ENCODE peak calls at places on chromosome 21, in four cellular contexts. One of them, this sample, is unnamed.

GRCh38 chr21:25396135-25396711 is 211.1 kb downstream of the MRPL39 start:
- DNase-seq in H9: no peak
- DNase-seq in IMR-90: no peak
- DNase-seq in H1: no peak
- DNase-seq in this sample: no peak

GRCh38 chr21:16775056-16775455 is 737.8 kb upstream of the CXADR start:
- DNase-seq in IMR-90: no peak
- DNase-seq in H9: peak; percentile 27
- DNase-seq in H1: no peak
- DNase-seq in this sample: peak; percentile 14

GRCh38 chr21:16570856-16571255 is 841.1 kb downstream of the USP25 start:
- DNase-seq in H9: no peak
- DNase-seq in IMR-90: no peak
- DNase-seq in H1: no peak
- DNase-seq in this sample: no peak

GRCh38 chr21:42637602-42638041 is 15.8 kb upstream of the PDE9A start:
- DNase-seq in IMR-90: no peak
- DNase-seq in H1: no peak
- DNase-seq in H9: no peak
- DNase-seq in this sample: no peak

GRCh38 chr21:45747802-45748445 is 104.4 kb downstream of the PCBP3 start:
- DNase-seq in IMR-90: peak; percentile 51
- DNase-seq in H1: no peak
- DNase-seq in H9: no peak
- DNase-seq in this sample: peak; percentile 23

GRCh38 chr21:26447932-26448331 is 125.2 kb downstream of the CYYR1 start:
- DNase-seq in IMR-90: no peak
- DNase-seq in H9: no peak
- DNase-seq in H1: no peak
- DNase-seq in this sample: peak; percentile 70

GRCh38 chr21:42407476-42407875 is 3.8 kb downstream of the UBASH3A start:
- DNase-seq in H1: no peak
- DNase-seq in H9: no peak
- DNase-seq in IMR-90: no peak
- DNase-seq in this sample: no peak

GRCh38 chr21:15730484-15731242 is 881 bp downstream of the USP25 start:
- DNase-seq in H1: no peak
- DNase-seq in IMR-90: no peak
- DNase-seq in H9: no peak
- DNase-seq in this sample: peak; percentile 64

GRCh38 chr21:41066086-41066938 is 101.6 kb upstream of the BACE2 start:
- DNase-seq in IMR-90: no peak
- DNase-seq in H9: no peak
- DNase-seq in H1: no peak
- DNase-seq in this sample: no peak

GRCh38 chr21:46089285-46089684 is 8.6 kb upstream of the COL6A2 start:
- DNase-seq in H1: no peak
- DNase-seq in IMR-90: no peak
- DNase-seq in H9: no peak
- DNase-seq in this sample: no peak

GRCh38 chr21:42164064-42164789 is 54.7 kb upstream of the ABCG1 start:
- DNase-seq in H1: peak; percentile 7
- DNase-seq in H9: no peak
- DNase-seq in IMR-90: no peak
- DNase-seq in this sample: peak; percentile 60

GRCh38 chr21:46635324-46636180 is at the start of gene PRMT2:
- DNase-seq in H9: peak; percentile 97
- DNase-seq in H1: peak; percentile 93
- DNase-seq in IMR-90: peak; percentile 96
- DNase-seq in this sample: peak; percentile 97

GRCh38 chr21:24470852-24471251 is 1136.4 kb downstream of the MRPL39 start:
- DNase-seq in H1: no peak
- DNase-seq in IMR-90: no peak
- DNase-seq in H9: no peak
- DNase-seq in this sample: no peak

GRCh38 chr21:34846601-34847112 is 177.9 kb downstream of the CLIC6 start:
- DNase-seq in H1: no peak
- DNase-seq in H9: no peak
- DNase-seq in IMR-90: peak; percentile 89
- DNase-seq in this sample: peak; percentile 67

GRCh38 chr21:34844033-34844923 is 175.5 kb downstream of the CLIC6 start:
- DNase-seq in H1: no peak
- DNase-seq in IMR-90: peak; percentile 71
- DNase-seq in H9: no peak
- DNase-seq in this sample: no peak

GRCh38 chr21:34846214-34846575 is 177.4 kb downstream of the CLIC6 start:
- DNase-seq in IMR-90: no peak
- DNase-seq in H1: no peak
- DNase-seq in H9: no peak
- DNase-seq in this sample: no peak

GRCh38 chr21:34844924-34845238 is 176.1 kb downstream of the CLIC6 start:
- DNase-seq in H1: no peak
- DNase-seq in IMR-90: no peak
- DNase-seq in H9: no peak
- DNase-seq in this sample: no peak

DNA sequence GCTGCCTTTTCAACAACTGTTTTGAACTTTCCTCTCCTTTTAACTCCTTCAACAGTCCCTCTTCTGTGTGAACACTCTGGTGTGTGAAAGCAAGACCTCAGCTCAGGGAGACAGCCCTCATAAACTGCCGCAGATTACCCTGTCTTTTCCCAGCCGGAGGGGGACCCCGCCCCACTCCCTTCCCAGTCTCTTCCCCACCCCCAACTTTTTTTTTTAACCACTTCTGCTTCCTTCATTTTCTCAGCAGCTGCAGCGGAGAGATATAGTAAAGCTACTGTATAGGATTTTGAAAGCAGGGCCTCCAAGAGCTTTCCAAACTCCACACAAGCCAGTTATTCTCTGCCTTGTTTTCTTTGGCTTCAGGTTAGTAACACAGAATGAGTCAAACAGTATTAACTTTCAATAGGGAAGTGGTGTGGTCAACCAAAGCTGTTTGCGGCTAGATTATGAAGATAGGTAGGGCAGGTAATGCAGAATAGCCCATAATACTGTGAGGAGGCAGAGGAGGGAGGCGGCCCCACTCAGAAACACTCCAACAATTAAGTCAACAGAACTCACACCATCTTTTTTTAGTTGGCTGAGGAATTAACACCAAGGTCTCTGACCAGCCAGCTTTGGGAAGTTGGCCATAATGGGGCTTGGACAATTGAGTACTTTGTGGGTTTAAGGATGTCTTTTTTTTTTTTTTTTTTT is 176.9 kb downstream of the CLIC6 start:
- DNase-seq in H9: no peak
- DNase-seq in H1: no peak
- DNase-seq in IMR-90: peak; percentile 90
- DNase-seq in this sample: no peak
- H3K27me3 ChIP-seq in H9: no peaks in the 10 kb centered on the region
- H3K27me3 ChIP-seq in H1: no peaks in the 10 kb centered on the region
- H3K27me3 ChIP-seq in IMR-90: no peaks in the 10 kb centered on the region
- H3K27me3 ChIP-seq in this sample: no peaks in the 10 kb centered on the region

GRCh38 chr21:43693981-43694380 is 24.9 kb upstream of the PDXK start:
- DNase-seq in IMR-90: no peak
- DNase-seq in H1: no peak
- DNase-seq in H9: no peak
- DNase-seq in this sample: no peak
- H3K56ac ChIP-seq in IMR-90: no peak overlapping the region
- H3K56ac ChIP-seq in H1: no peak overlapping the region
- H3K56ac ChIP-seq in H9: no peak overlapping the region
- H3K56ac ChIP-seq in this sample: no peak overlapping the region

DNA sequence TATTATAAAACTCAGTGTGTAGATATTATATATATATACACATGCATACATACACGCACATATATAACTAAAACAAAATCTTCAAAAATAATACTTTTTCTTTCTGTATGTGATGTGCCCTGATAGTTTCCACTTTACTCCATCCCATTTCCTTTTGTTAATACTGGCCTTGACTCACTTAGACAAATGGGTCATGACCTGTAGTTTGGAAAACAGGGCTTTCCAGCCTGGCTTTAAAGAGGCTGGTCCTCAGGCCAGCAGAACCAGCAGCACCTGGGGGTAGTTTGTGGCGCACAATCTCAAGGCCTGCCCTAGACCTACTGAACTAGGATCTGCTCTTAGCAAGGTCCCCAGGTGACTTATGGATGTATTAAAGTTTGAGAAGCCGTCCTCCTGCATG is 63.9 kb upstream of the ERG start:
- DNase-seq in H9: no peak
- DNase-seq in H1: no peak
- DNase-seq in IMR-90: no peak
- DNase-seq in this sample: no peak
- H3K27me3 ChIP-seq in H9: no peaks in the 10 kb centered on the region
- H3K27me3 ChIP-seq in H1: no peaks in the 10 kb centered on the region
- H3K27me3 ChIP-seq in IMR-90: peaks cover 9% of the 10 kb centered on the region
- H3K27me3 ChIP-seq in this sample: no peaks in the 10 kb centered on the region

GRCh38 chr21:35528109-35529042 is 479.3 kb upstream of the RUNX1 start:
- DNase-seq in H1: no peak
- DNase-seq in H9: no peak
- DNase-seq in IMR-90: peak; percentile 20
- DNase-seq in this sample: no peak
- H3K56ac ChIP-seq in H1: no peak overlapping the region
- H3K56ac ChIP-seq in H9: no peak overlapping the region
- H3K56ac ChIP-seq in IMR-90: peak overlapping the region; percentile 59
- H3K56ac ChIP-seq in this sample: no peak overlapping the region

GRCh38 chr21:14712121-14712520 is 166.0 kb upstream of the SAMSN1 start:
- DNase-seq in H9: no peak
- DNase-seq in IMR-90: no peak
- DNase-seq in H1: no peak
- DNase-seq in this sample: no peak

GRCh38 chr21:14711287-14711686 is 165.2 kb upstream of the SAMSN1 start:
- DNase-seq in H1: no peak
- DNase-seq in H9: no peak
- DNase-seq in IMR-90: no peak
- DNase-seq in this sample: no peak

GRCh38 chr21:14716761-14717396 is 170.8 kb upstream of the SAMSN1 start:
- DNase-seq in IMR-90: no peak
- DNase-seq in H9: no peak
- DNase-seq in H1: no peak
- DNase-seq in this sample: no peak

GRCh38 chr21:14707265-14708020 is 161.3 kb upstream of the SAMSN1 start:
- DNase-seq in IMR-90: no peak
- DNase-seq in H9: no peak
- DNase-seq in H1: no peak
- DNase-seq in this sample: no peak

GRCh38 chr21:14713109-14713508 is 167.0 kb upstream of the SAMSN1 start:
- DNase-seq in H1: no peak
- DNase-seq in H9: no peak
- DNase-seq in IMR-90: no peak
- DNase-seq in this sample: no peak
- H3K27me3 ChIP-seq in H1: no peaks in the 10 kb centered on the region
- H3K27me3 ChIP-seq in H9: no peaks in the 10 kb centered on the region
- H3K27me3 ChIP-seq in IMR-90: no peaks in the 10 kb centered on the region
- H3K27me3 ChIP-seq in this sample: no peaks in the 10 kb centered on the region

GRCh38 chr21:31317688-31318087 is 26.4 kb downstream of the TIAM1 start:
- DNase-seq in H1: no peak
- DNase-seq in H9: no peak
- DNase-seq in IMR-90: no peak
- DNase-seq in this sample: no peak

GRCh38 chr21:31318971-31319370 is 25.1 kb downstream of the TIAM1 start:
- DNase-seq in H9: no peak
- DNase-seq in IMR-90: peak; percentile 30
- DNase-seq in H1: no peak
- DNase-seq in this sample: no peak

GRCh38 chr21:31310750-31311149 is 33.3 kb downstream of the TIAM1 start:
- DNase-seq in H1: no peak
- DNase-seq in H9: no peak
- DNase-seq in IMR-90: peak; percentile 81
- DNase-seq in this sample: peak; percentile 10

GRCh38 chr21:31316488-31317169 is 27.4 kb downstream of the TIAM1 start:
- DNase-seq in IMR-90: peak; percentile 52
- DNase-seq in H1: no peak
- DNase-seq in H9: no peak
- DNase-seq in this sample: peak; percentile 91

DNA sequence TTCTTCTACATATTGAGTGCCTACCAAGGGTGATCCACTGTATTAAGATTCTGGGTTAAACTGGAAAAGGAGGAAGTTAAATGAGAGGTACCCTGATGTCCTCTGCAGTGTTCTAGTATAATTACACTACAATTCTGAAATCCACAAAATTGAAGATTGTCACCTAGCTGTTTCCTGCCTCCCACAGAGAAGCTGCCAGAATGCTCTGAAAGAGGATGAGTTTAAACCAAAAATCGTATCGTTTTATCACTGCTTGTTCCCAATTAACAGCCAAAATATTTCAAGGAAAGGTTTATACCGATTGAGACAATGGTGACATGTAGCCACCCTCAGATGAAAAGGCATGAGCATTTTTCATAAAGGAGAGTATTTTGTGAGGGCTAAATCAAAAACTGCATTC is 28.0 kb downstream of the TIAM1 start:
- DNase-seq in H1: no peak
- DNase-seq in IMR-90: no peak
- DNase-seq in H9: no peak
- DNase-seq in this sample: no peak
- H3K56ac ChIP-seq in H1: no peak overlapping the region
- H3K56ac ChIP-seq in IMR-90: no peak overlapping the region
- H3K56ac ChIP-seq in H9: no peak overlapping the region
- H3K56ac ChIP-seq in this sample: no peak overlapping the region

This sample was measured in mesendoderm.